ENCODE peak calls at places on chromosomes 7 and 10, in nine cellular contexts. One of them, this sample, is unnamed.

GRCh38 chr10:34916368-34916767 is 101.3 kb upstream of the PARD3 start:
- DNase-seq in endothelial cell: no peak
- DNase-seq in H7: no peak
- DNase-seq in hypothalamus: no peak
- DNase-seq in foreskin fibroblast: peak
- DNase-seq in D341Med: no peak
- DNase-seq in Daoy: peak
- DNase-seq in stimulated activated CD4-positive, alpha-beta T cell treated with anti-CD3 and anti-CD28 coated beads, Interleukin-2, amount 100 ng/mL, for 48 hours: no peak
- DNase-seq in GDM1: no peak
- DNase-seq in this sample: peak

GRCh38 chr7:157009170-157009777 is 1.2 kb downstream of the MNX1 start:
- DNase-seq in H7: peak
- DNase-seq in hypothalamus: no peak
- DNase-seq in endothelial cell: no peak
- DNase-seq in Daoy: peak
- DNase-seq in D341Med: no peak
- DNase-seq in stimulated activated CD4-positive, alpha-beta T cell treated with anti-CD3 and anti-CD28 coated beads, Interleukin-2, amount 100 ng/mL, for 48 hours: no peak
- DNase-seq in foreskin fibroblast: peak
- DNase-seq in GDM1: no peak
- DNase-seq in this sample: no peak

GRCh38 chr10:5776881-5777197 is 36.4 kb downstream of the GDI2 start:
- DNase-seq in endothelial cell: no peak
- DNase-seq in stimulated activated CD4-positive, alpha-beta T cell treated with anti-CD3 and anti-CD28 coated beads, Interleukin-2, amount 100 ng/mL, for 48 hours: no peak
- DNase-seq in hypothalamus: no peak
- DNase-seq in GDM1: no peak
- DNase-seq in H7: no peak
- DNase-seq in D341Med: no peak
- DNase-seq in Daoy: peak
- DNase-seq in foreskin fibroblast: peak
- DNase-seq in this sample: peak

GRCh38 chr10:114271779-114272167 is 32.7 kb downstream of the VWA2 start:
- DNase-seq in H7: no peak
- DNase-seq in hypothalamus: no peak
- DNase-seq in D341Med: no peak
- DNase-seq in Daoy: peak
- DNase-seq in endothelial cell: no peak
- DNase-seq in stimulated activated CD4-positive, alpha-beta T cell treated with anti-CD3 and anti-CD28 coated beads, Interleukin-2, amount 100 ng/mL, for 48 hours: no peak
- DNase-seq in foreskin fibroblast: peak
- DNase-seq in GDM1: no peak
- DNase-seq in this sample: peak

GRCh38 chr10:124345521-124345920 is 73.2 kb downstream of the OAT start:
- DNase-seq in H7: peak
- DNase-seq in stimulated activated CD4-positive, alpha-beta T cell treated with anti-CD3 and anti-CD28 coated beads, Interleukin-2, amount 100 ng/mL, for 48 hours: no peak
- DNase-seq in endothelial cell: no peak
- DNase-seq in Daoy: no peak
- DNase-seq in D341Med: no peak
- DNase-seq in GDM1: no peak
- DNase-seq in foreskin fibroblast: no peak
- DNase-seq in hypothalamus: no peak
- DNase-seq in this sample: no peak

GRCh38 chr10:25851548-25851947 is 82.5 kb upstream of the MYO3A start:
- DNase-seq in H7: no peak
- DNase-seq in D341Med: no peak
- DNase-seq in stimulated activated CD4-positive, alpha-beta T cell treated with anti-CD3 and anti-CD28 coated beads, Interleukin-2, amount 100 ng/mL, for 48 hours: no peak
- DNase-seq in endothelial cell: no peak
- DNase-seq in hypothalamus: no peak
- DNase-seq in GDM1: no peak
- DNase-seq in Daoy: no peak
- DNase-seq in foreskin fibroblast: no peak
- DNase-seq in this sample: no peak

GRCh38 chr10:105189464-105189800 is 548.3 kb downstream of the SORCS3 start:
- DNase-seq in endothelial cell: no peak
- DNase-seq in H7: no peak
- DNase-seq in D341Med: no peak
- DNase-seq in Daoy: no peak
- DNase-seq in foreskin fibroblast: peak
- DNase-seq in GDM1: no peak
- DNase-seq in hypothalamus: no peak
- DNase-seq in stimulated activated CD4-positive, alpha-beta T cell treated with anti-CD3 and anti-CD28 coated beads, Interleukin-2, amount 100 ng/mL, for 48 hours: no peak
- DNase-seq in this sample: peak

GRCh38 chr10:76113952-76114351 is 682.5 kb downstream of the LRMDA start:
- DNase-seq in hypothalamus: no peak
- DNase-seq in Daoy: no peak
- DNase-seq in endothelial cell: no peak
- DNase-seq in H7: no peak
- DNase-seq in GDM1: no peak
- DNase-seq in foreskin fibroblast: no peak
- DNase-seq in stimulated activated CD4-positive, alpha-beta T cell treated with anti-CD3 and anti-CD28 coated beads, Interleukin-2, amount 100 ng/mL, for 48 hours: no peak
- DNase-seq in D341Med: no peak
- DNase-seq in this sample: peak

GRCh38 chr7:121456015-121456414 is 59.9 kb upstream of the FAM3C start:
- DNase-seq in hypothalamus: no peak
- DNase-seq in stimulated activated CD4-positive, alpha-beta T cell treated with anti-CD3 and anti-CD28 coated beads, Interleukin-2, amount 100 ng/mL, for 48 hours: no peak
- DNase-seq in H7: no peak
- DNase-seq in GDM1: no peak
- DNase-seq in D341Med: no peak
- DNase-seq in endothelial cell: no peak
- DNase-seq in foreskin fibroblast: no peak
- DNase-seq in Daoy: no peak
- DNase-seq in this sample: no peak

GRCh38 chr7:77439572-77439971 is 23.4 kb upstream of the GSAP start:
- DNase-seq in hypothalamus: peak
- DNase-seq in stimulated activated CD4-positive, alpha-beta T cell treated with anti-CD3 and anti-CD28 coated beads, Interleukin-2, amount 100 ng/mL, for 48 hours: no peak
- DNase-seq in H7: no peak
- DNase-seq in foreskin fibroblast: peak
- DNase-seq in endothelial cell: no peak
- DNase-seq in GDM1: no peak
- DNase-seq in Daoy: peak
- DNase-seq in D341Med: peak
- DNase-seq in this sample: peak

GRCh38 chr7:99379043-99379577 is 4.6 kb downstream of the ARPC1B start:
- DNase-seq in hypothalamus: peak
- DNase-seq in GDM1: peak
- DNase-seq in Daoy: peak
- DNase-seq in D341Med: no peak
- DNase-seq in H7: peak
- DNase-seq in foreskin fibroblast: peak
- DNase-seq in endothelial cell: no peak
- DNase-seq in stimulated activated CD4-positive, alpha-beta T cell treated with anti-CD3 and anti-CD28 coated beads, Interleukin-2, amount 100 ng/mL, for 48 hours: peak
- DNase-seq in this sample: peak

GRCh38 chr10:21336476-21337170 is 188.9 kb downstream of the SKIDA1 start:
- DNase-seq in H7: peak
- DNase-seq in GDM1: no peak
- DNase-seq in foreskin fibroblast: peak
- DNase-seq in D341Med: no peak
- DNase-seq in hypothalamus: no peak
- DNase-seq in endothelial cell: no peak
- DNase-seq in stimulated activated CD4-positive, alpha-beta T cell treated with anti-CD3 and anti-CD28 coated beads, Interleukin-2, amount 100 ng/mL, for 48 hours: no peak
- DNase-seq in Daoy: peak
- DNase-seq in this sample: peak

GRCh38 chr10:79001082-79001885 is 67.5 kb upstream of the ZMIZ1 start:
- DNase-seq in Daoy: peak
- DNase-seq in stimulated activated CD4-positive, alpha-beta T cell treated with anti-CD3 and anti-CD28 coated beads, Interleukin-2, amount 100 ng/mL, for 48 hours: no peak
- DNase-seq in H7: no peak
- DNase-seq in foreskin fibroblast: peak
- DNase-seq in hypothalamus: no peak
- DNase-seq in GDM1: no peak
- DNase-seq in D341Med: no peak
- DNase-seq in endothelial cell: peak
- DNase-seq in this sample: no peak

GRCh38 chr10:90965720-90966119 is 44.8 kb upstream of the ANKRD1 start:
- DNase-seq in Daoy: no peak
- DNase-seq in GDM1: no peak
- DNase-seq in foreskin fibroblast: no peak
- DNase-seq in stimulated activated CD4-positive, alpha-beta T cell treated with anti-CD3 and anti-CD28 coated beads, Interleukin-2, amount 100 ng/mL, for 48 hours: no peak
- DNase-seq in hypothalamus: no peak
- DNase-seq in endothelial cell: no peak
- DNase-seq in D341Med: no peak
- DNase-seq in H7: no peak
- DNase-seq in this sample: no peak

GRCh38 chr10:78861456-78862327 is 207.1 kb upstream of the ZMIZ1 start:
- DNase-seq in GDM1: no peak
- DNase-seq in endothelial cell: no peak
- DNase-seq in foreskin fibroblast: no peak
- DNase-seq in stimulated activated CD4-positive, alpha-beta T cell treated with anti-CD3 and anti-CD28 coated beads, Interleukin-2, amount 100 ng/mL, for 48 hours: no peak
- DNase-seq in hypothalamus: no peak
- DNase-seq in D341Med: no peak
- DNase-seq in Daoy: no peak
- DNase-seq in H7: peak
- DNase-seq in this sample: peak

GRCh38 chr7:101486764-101487458 is 124.2 kb downstream of the COL26A1 start:
- DNase-seq in GDM1: no peak
- DNase-seq in stimulated activated CD4-positive, alpha-beta T cell treated with anti-CD3 and anti-CD28 coated beads, Interleukin-2, amount 100 ng/mL, for 48 hours: no peak
- DNase-seq in D341Med: no peak
- DNase-seq in foreskin fibroblast: peak
- DNase-seq in H7: peak
- DNase-seq in Daoy: no peak
- DNase-seq in endothelial cell: no peak
- DNase-seq in hypothalamus: no peak
- DNase-seq in this sample: no peak

GRCh38 chr10:3173173-3173878 is 744 bp upstream of the PITRM1 start:
- DNase-seq in GDM1: no peak
- DNase-seq in H7: peak
- DNase-seq in D341Med: no peak
- DNase-seq in Daoy: no peak
- DNase-seq in endothelial cell: no peak
- DNase-seq in stimulated activated CD4-positive, alpha-beta T cell treated with anti-CD3 and anti-CD28 coated beads, Interleukin-2, amount 100 ng/mL, for 48 hours: no peak
- DNase-seq in hypothalamus: peak
- DNase-seq in foreskin fibroblast: no peak
- DNase-seq in this sample: peak

GRCh38 chr7:36625247-36625646 is 99.0 kb downstream of the AOAH start:
- DNase-seq in endothelial cell: no peak
- DNase-seq in foreskin fibroblast: no peak
- DNase-seq in H7: no peak
- DNase-seq in hypothalamus: no peak
- DNase-seq in Daoy: peak
- DNase-seq in D341Med: no peak
- DNase-seq in stimulated activated CD4-positive, alpha-beta T cell treated with anti-CD3 and anti-CD28 coated beads, Interleukin-2, amount 100 ng/mL, for 48 hours: no peak
- DNase-seq in GDM1: no peak
- DNase-seq in this sample: no peak

GRCh38 chr7:140229591-140230516 is 53.1 kb upstream of the KDM7A start:
- DNase-seq in H7: peak
- DNase-seq in D341Med: no peak
- DNase-seq in stimulated activated CD4-positive, alpha-beta T cell treated with anti-CD3 and anti-CD28 coated beads, Interleukin-2, amount 100 ng/mL, for 48 hours: peak
- DNase-seq in GDM1: no peak
- DNase-seq in Daoy: no peak
- DNase-seq in endothelial cell: peak
- DNase-seq in foreskin fibroblast: no peak
- DNase-seq in hypothalamus: no peak
- DNase-seq in this sample: no peak

GRCh38 chr10:108180883-108181282 is 1016.4 kb upstream of the SORCS1 start:
- DNase-seq in D341Med: no peak
- DNase-seq in endothelial cell: no peak
- DNase-seq in H7: no peak
- DNase-seq in stimulated activated CD4-positive, alpha-beta T cell treated with anti-CD3 and anti-CD28 coated beads, Interleukin-2, amount 100 ng/mL, for 48 hours: no peak
- DNase-seq in GDM1: no peak
- DNase-seq in Daoy: no peak
- DNase-seq in hypothalamus: no peak
- DNase-seq in foreskin fibroblast: peak
- DNase-seq in this sample: peak

GRCh38 chr7:55245271-55245723 is 119.8 kb upstream of the LANCL2 start:
- DNase-seq in H7: no peak
- DNase-seq in GDM1: no peak
- DNase-seq in Daoy: peak
- DNase-seq in hypothalamus: no peak
- DNase-seq in D341Med: no peak
- DNase-seq in stimulated activated CD4-positive, alpha-beta T cell treated with anti-CD3 and anti-CD28 coated beads, Interleukin-2, amount 100 ng/mL, for 48 hours: no peak
- DNase-seq in foreskin fibroblast: peak
- DNase-seq in endothelial cell: no peak
- DNase-seq in this sample: peak

GRCh38 chr7:85750454-85750949 is 563.6 kb upstream of the SEMA3D start:
- DNase-seq in stimulated activated CD4-positive, alpha-beta T cell treated with anti-CD3 and anti-CD28 coated beads, Interleukin-2, amount 100 ng/mL, for 48 hours: peak
- DNase-seq in Daoy: peak
- DNase-seq in GDM1: no peak
- DNase-seq in foreskin fibroblast: peak
- DNase-seq in D341Med: peak
- DNase-seq in H7: peak
- DNase-seq in endothelial cell: peak
- DNase-seq in hypothalamus: peak
- DNase-seq in this sample: peak

GRCh38 chr7:139714163-139714901 is 63.5 kb downstream of the HIPK2 start:
- DNase-seq in GDM1: no peak
- DNase-seq in H7: peak
- DNase-seq in Daoy: no peak
- DNase-seq in hypothalamus: no peak
- DNase-seq in foreskin fibroblast: no peak
- DNase-seq in stimulated activated CD4-positive, alpha-beta T cell treated with anti-CD3 and anti-CD28 coated beads, Interleukin-2, amount 100 ng/mL, for 48 hours: no peak
- DNase-seq in endothelial cell: no peak
- DNase-seq in D341Med: no peak
- DNase-seq in this sample: no peak

GRCh38 chr7:129952653-129953560 is at the start of gene UBE2H:
- DNase-seq in Daoy: peak
- DNase-seq in foreskin fibroblast: peak
- DNase-seq in H7: peak
- DNase-seq in GDM1: peak
- DNase-seq in stimulated activated CD4-positive, alpha-beta T cell treated with anti-CD3 and anti-CD28 coated beads, Interleukin-2, amount 100 ng/mL, for 48 hours: peak
- DNase-seq in D341Med: peak
- DNase-seq in endothelial cell: peak
- DNase-seq in hypothalamus: peak
- DNase-seq in this sample: peak

GRCh38 chr7:43625453-43625852 is 42.5 kb downstream of the STK17A start:
- DNase-seq in GDM1: no peak
- DNase-seq in Daoy: no peak
- DNase-seq in endothelial cell: no peak
- DNase-seq in hypothalamus: no peak
- DNase-seq in foreskin fibroblast: no peak
- DNase-seq in stimulated activated CD4-positive, alpha-beta T cell treated with anti-CD3 and anti-CD28 coated beads, Interleukin-2, amount 100 ng/mL, for 48 hours: no peak
- DNase-seq in H7: no peak
- DNase-seq in D341Med: no peak
- DNase-seq in this sample: no peak

GRCh38 chr7:19491821-19492452 is 216.9 kb downstream of the POLR1F start:
- DNase-seq in Daoy: peak
- DNase-seq in hypothalamus: no peak
- DNase-seq in stimulated activated CD4-positive, alpha-beta T cell treated with anti-CD3 and anti-CD28 coated beads, Interleukin-2, amount 100 ng/mL, for 48 hours: no peak
- DNase-seq in H7: peak
- DNase-seq in endothelial cell: no peak
- DNase-seq in foreskin fibroblast: peak
- DNase-seq in D341Med: no peak
- DNase-seq in GDM1: peak
- DNase-seq in this sample: peak

GRCh38 chr7:85719981-85720963 is 533.4 kb upstream of the SEMA3D start:
- DNase-seq in GDM1: no peak
- DNase-seq in hypothalamus: no peak
- DNase-seq in Daoy: peak
- DNase-seq in foreskin fibroblast: peak
- DNase-seq in H7: no peak
- DNase-seq in endothelial cell: no peak
- DNase-seq in stimulated activated CD4-positive, alpha-beta T cell treated with anti-CD3 and anti-CD28 coated beads, Interleukin-2, amount 100 ng/mL, for 48 hours: no peak
- DNase-seq in D341Med: no peak
- DNase-seq in this sample: peak

GRCh38 chr10:43734716-43735115 is 86.0 kb upstream of the ZNF32 start:
- DNase-seq in hypothalamus: no peak
- DNase-seq in H7: no peak
- DNase-seq in D341Med: no peak
- DNase-seq in stimulated activated CD4-positive, alpha-beta T cell treated with anti-CD3 and anti-CD28 coated beads, Interleukin-2, amount 100 ng/mL, for 48 hours: no peak
- DNase-seq in GDM1: no peak
- DNase-seq in Daoy: no peak
- DNase-seq in endothelial cell: no peak
- DNase-seq in foreskin fibroblast: no peak
- DNase-seq in this sample: no peak

GRCh38 chr10:11388996-11389395 is 222.5 kb downstream of the USP6NL start:
- DNase-seq in D341Med: no peak
- DNase-seq in hypothalamus: no peak
- DNase-seq in GDM1: no peak
- DNase-seq in foreskin fibroblast: no peak
- DNase-seq in stimulated activated CD4-positive, alpha-beta T cell treated with anti-CD3 and anti-CD28 coated beads, Interleukin-2, amount 100 ng/mL, for 48 hours: no peak
- DNase-seq in H7: no peak
- DNase-seq in endothelial cell: no peak
- DNase-seq in Daoy: no peak
- DNase-seq in this sample: no peak

GRCh38 chr10:122276611-122277205 is 5.6 kb downstream of the BTBD16 start:
- DNase-seq in D341Med: no peak
- DNase-seq in foreskin fibroblast: peak
- DNase-seq in GDM1: no peak
- DNase-seq in Daoy: no peak
- DNase-seq in endothelial cell: no peak
- DNase-seq in stimulated activated CD4-positive, alpha-beta T cell treated with anti-CD3 and anti-CD28 coated beads, Interleukin-2, amount 100 ng/mL, for 48 hours: no peak
- DNase-seq in H7: peak
- DNase-seq in hypothalamus: no peak
- DNase-seq in this sample: peak

GRCh38 chr7:28002638-28003037 is 178.0 kb downstream of the JAZF1 start:
- DNase-seq in foreskin fibroblast: peak
- DNase-seq in stimulated activated CD4-positive, alpha-beta T cell treated with anti-CD3 and anti-CD28 coated beads, Interleukin-2, amount 100 ng/mL, for 48 hours: no peak
- DNase-seq in GDM1: no peak
- DNase-seq in Daoy: peak
- DNase-seq in H7: no peak
- DNase-seq in endothelial cell: no peak
- DNase-seq in D341Med: peak
- DNase-seq in hypothalamus: no peak
- DNase-seq in this sample: peak

This sample was measured in epithelial cell of esophagus.